ENCODE peak calls at places on chromosomes 7 and 10, in four cellular contexts. J is K562, S is left lung, X is body of pancreas. R is an unnamed sample.
A peak's percentile ranks its signal among the peaks of the same experiment; 100 is the strongest.

GRCh38 chr7:157844611-157845010 is 507.8 kb downstream of the DNAJB6 start:
- DNase-seq in J (no peak), S (peak; percentile 43), X (no peak), R (no peak)

GRCh38 chr7:14021069-14021468 is 31.6 kb upstream of the ETV1 start:
- DNase-seq in J (no peak), S (no peak), X (no peak), R (peak; percentile 23)

GRCh38 chr10:84608126-84608525 is 279.7 kb downstream of the CCSER2 start:
- DNase-seq in J (no peak), S (no peak), X (no peak), R (no peak)

GRCh38 chr10:28036587-28036986 is 37.7 kb upstream of the ODAD2 start:
- DNase-seq in J (no peak), S (no peak), X (no peak), R (peak; percentile 45)

GRCh38 chr7:7696458-7697119 is 21.8 kb downstream of the RPA3 start:
- DNase-seq in J (no peak), S (no peak), X (no peak), R (no peak)

GRCh38 chr7:84123903-84124573 is 70.6 kb downstream of the SEMA3A start:
- DNase-seq in J (no peak), S (no peak), X (no peak), R (no peak)

GRCh38 chr10:93445097-93445960 is 36.8 kb downstream of the MYOF start:
- DNase-seq in J (no peak), S (peak; percentile 93), X (peak; percentile 97), R (peak; percentile 93)

GRCh38 chr7:26436996-26437547 is 145.4 kb downstream of the SNX10 start:
- DNase-seq in J (no peak), S (no peak), X (no peak), R (no peak)

GRCh38 chr10:130799532-130799931 is 512.0 kb downstream of the TCERG1L start:
- DNase-seq in J (no peak), S (no peak), X (no peak), R (no peak)

GRCh38 chr7:34061175-34061574 is 155.8 kb downstream of the BMPER start:
- DNase-seq in J (no peak), S (no peak), X (no peak), R (peak; percentile 24)

GRCh38 chr10:70561051-70561450 is 41.5 kb downstream of the PRF1 start:
- DNase-seq in J (no peak), S (no peak), X (no peak), R (no peak)

GRCh38 chr10:11813855-11814557 is 9.2 kb upstream of the PROSER2 start:
- DNase-seq in J (no peak), S (no peak), X (no peak), R (no peak)

GRCh38 chr7:102273749-102274712 is 12.6 kb upstream of the SH2B2 start:
- DNase-seq in J (peak; percentile 90), S (no peak), X (no peak), R (peak; percentile 37)

GRCh38 chr10:88293073-88293472 is 290.0 kb downstream of the RNLS start:
- DNase-seq in J (no peak), S (no peak), X (no peak), R (no peak)

GRCh38 chr7:97842772-97843345 is 29.3 kb downstream of the ASNS start:
- DNase-seq in J (no peak), S (peak; percentile 65), X (no peak), R (no peak)

GRCh38 chr10:63901228-63901627 is 380.0 kb downstream of the REEP3 start:
- DNase-seq in J (peak; percentile 45), S (no peak), X (no peak), R (no peak)

GRCh38 chr7:74518654-74519053 is 64.9 kb downstream of the GTF2IRD1 start:
- DNase-seq in J (no peak), S (no peak), X (no peak), R (no peak)

GRCh38 chr10:11209810-11210141 is 192.1 kb downstream of the CELF2 start:
- DNase-seq in J (no peak), S (no peak), X (peak; percentile 19), R (no peak)

GRCh38 chr7:74002474-74003017 is 25.4 kb upstream of the ELN start:
- DNase-seq in J (no peak), S (peak; percentile 90), X (no peak), R (peak; percentile 68)

GRCh38 chr10:84360634-84361365 is 32.4 kb downstream of the CCSER2 start:
- DNase-seq in J (no peak), S (no peak), X (no peak), R (no peak)

GRCh38 chr10:99658622-99659030 is 683 bp upstream of the ENTPD7 start:
- DNase-seq in J (peak; percentile 32), S (peak; percentile 90), X (peak; percentile 47), R (no peak)

GRCh38 chr10:111093741-111094380 is 17.0 kb downstream of the ADRA2A start:
- DNase-seq in J (no peak), S (no peak), X (no peak), R (no peak)

GRCh38 chr10:90289037-90289436 is 568.8 kb downstream of the HTR7 start:
- DNase-seq in J (no peak), S (no peak), X (no peak), R (no peak)

GRCh38 chr7:101094791-101095375 is 9.6 kb downstream of the TRIM56 start:
- DNase-seq in J (peak; percentile 78), S (peak; percentile 33), X (peak; percentile 49), R (peak; percentile 29)

GRCh38 chr10:24722676-24723385 is 856 bp downstream of the ARHGAP21 start:
- DNase-seq in J (peak; percentile 62), S (peak; percentile 86), X (peak; percentile 54), R (no peak)

GRCh38 chr10:71335173-71335572 is 16.1 kb downstream of the SLC29A3 start:
- DNase-seq in J (no peak), S (no peak), X (no peak), R (no peak)

GRCh38 chr10:133277993-133278576 is 1.4 kb upstream of the ADAM8 start:
- DNase-seq in J (no peak), S (no peak), X (no peak), R (no peak)

DNA sequence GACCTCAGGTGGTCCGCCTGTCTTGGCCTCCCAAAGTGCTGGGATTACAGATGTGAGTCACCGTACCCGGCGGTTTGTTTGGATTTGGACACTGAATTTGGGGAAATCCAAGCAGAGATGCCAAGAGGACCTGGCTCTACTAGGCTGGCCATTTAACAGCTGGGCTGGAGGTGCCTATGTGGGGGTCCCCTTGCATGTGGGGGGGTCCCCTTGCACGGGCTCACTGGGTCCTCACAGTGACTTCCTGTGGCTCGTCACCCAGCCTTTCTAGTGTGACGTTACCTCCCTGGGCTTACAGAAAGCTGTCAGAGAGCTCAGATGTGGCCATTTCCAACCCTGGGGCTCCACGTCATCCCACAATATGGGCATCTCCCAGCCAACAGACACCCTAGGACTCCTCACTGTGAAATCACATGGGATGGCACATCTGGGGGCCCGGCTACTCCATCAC is 49.3 kb upstream of the GNA12 start:
- DNase-seq in J (no peak), S (no peak), X (no peak), R (no peak)
- H3K27ac ChIP-seq in J (no peak overlapping the region), S (no peak overlapping the region), X (no peak overlapping the region), R (no peak overlapping the region)

DNA sequence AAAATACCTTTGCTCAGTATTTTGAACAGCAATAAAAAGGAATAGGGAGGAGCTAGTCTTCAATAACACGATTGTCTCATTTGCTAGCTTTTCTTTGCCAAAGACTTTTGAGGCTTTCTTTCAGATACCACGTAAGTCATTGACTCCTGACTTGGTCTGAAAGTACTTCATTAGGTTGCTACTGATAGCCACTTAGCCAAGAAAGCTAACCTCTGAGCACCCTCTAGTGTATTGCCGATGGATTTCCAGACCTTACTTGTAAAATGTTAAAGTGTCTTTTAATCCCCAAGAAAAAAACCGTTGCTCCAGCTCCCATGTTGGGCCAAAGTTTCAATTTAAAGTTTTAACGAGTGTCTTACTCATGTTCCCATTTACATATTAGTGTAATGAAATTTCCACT is 63.4 kb upstream of the STRIP2 start:
- DNase-seq in J (peak; percentile 29), S (no peak), X (no peak), R (no peak)
- TF ChIP-seq CTCF in J (no peak), S (no peak), X (no peak), R (no peak)

DNA sequence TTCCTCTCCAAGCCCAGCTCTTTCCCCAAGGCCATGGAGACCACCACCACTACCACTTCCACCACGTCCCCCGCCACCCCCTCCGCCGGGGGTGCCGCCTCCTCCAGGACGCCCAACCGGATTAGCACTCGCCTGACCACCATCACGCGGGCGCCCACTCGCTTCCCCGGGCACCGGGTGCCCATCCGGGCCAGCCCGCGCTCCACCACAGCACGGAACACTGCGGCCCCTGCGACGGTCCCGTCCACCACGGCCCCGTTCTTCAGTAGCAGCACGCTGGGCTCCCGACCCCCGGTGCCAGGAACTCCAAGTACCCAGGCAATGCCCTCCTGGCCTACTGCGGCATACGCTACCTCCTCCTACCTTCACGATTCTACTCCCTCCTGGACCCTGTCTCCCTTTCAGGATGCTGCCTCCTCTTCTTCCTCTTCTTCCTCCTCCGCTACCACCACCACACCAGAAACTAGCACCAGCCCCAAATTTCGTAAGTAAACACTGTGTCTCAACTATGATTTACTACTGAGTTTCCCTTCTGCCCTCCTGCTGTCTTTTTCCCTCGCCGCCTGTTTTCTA is 772 bp downstream of the NRG3 start:
- DNase-seq in J (no peak), S (peak; percentile 69), X (peak; percentile 10), R (no peak)
- H3K27me3 ChIP-seq in J (no peaks in the 10 kb centered on the region), S (peaks cover 37% of the 10 kb centered on the region), X (peaks cover 26% of the 10 kb centered on the region), R (peaks cover 7% of the 10 kb centered on the region)

GRCh38 chr10:3759397-3759796 is 25.6 kb downstream of the KLF6 start:
- DNase-seq in J (no peak), S (no peak), X (no peak), R (no peak)

GRCh38 chr10:3761916-3762708 is 22.9 kb downstream of the KLF6 start:
- DNase-seq in J (no peak), S (no peak), X (no peak), R (no peak)

GRCh38 chr10:3763035-3763456 is 22.0 kb downstream of the KLF6 start:
- DNase-seq in J (peak; percentile 56), S (peak; percentile 45), X (no peak), R (no peak)

GRCh38 chr10:3760083-3760482 is 24.9 kb downstream of the KLF6 start:
- DNase-seq in J (no peak), S (peak; percentile 57), X (no peak), R (no peak)

GRCh38 chr10:3761111-3761686 is 23.8 kb downstream of the KLF6 start:
- DNase-seq in J (no peak), S (no peak), X (no peak), R (no peak)
- H3K27ac ChIP-seq in J (no peak overlapping the region), S (no peak overlapping the region), X (no peak overlapping the region), R (no peak overlapping the region)

DNA sequence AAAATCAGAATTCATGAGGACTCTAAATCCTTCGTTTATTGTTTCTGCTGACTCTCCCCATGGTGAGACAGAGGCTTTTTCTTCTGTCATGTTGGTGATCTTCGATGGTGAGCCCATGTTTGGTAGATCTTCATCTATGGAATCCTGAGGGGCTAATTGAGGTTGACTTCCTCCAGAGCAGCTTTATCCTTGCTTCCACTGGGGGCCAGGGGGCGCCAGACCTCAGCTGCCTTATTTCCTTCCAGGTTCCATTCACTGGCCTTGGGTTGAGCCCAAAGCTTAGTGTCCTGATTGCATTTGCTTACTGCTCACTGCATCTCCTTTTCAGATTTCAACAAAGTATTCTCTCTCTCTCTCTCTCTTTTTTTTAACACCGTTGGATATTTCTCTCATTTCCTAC is 80.7 kb downstream of the GCC1 start:
- DNase-seq in J (peak; percentile 58), S (peak; percentile 38), X (peak; percentile 57), R (no peak)
- TF ChIP-seq CTCF in J (peak; percentile 85), S (peak; percentile 15), X (peak; percentile 34), R (peak; percentile 61)

R was measured in AG04450.